ENCODE peak calls at places on chromosome 19, in nine cellular contexts. S, B, M, X, R, L, U, V and P are unnamed samples. For H3K36me3, the result is how much of the 10 kb centered on the place peaks cover.

GRCh38 chr19:37243206-37243632 is 25.2 kb downstream of the ZNF383 start:
- DNase-seq in M (no peak), R (no peak), V (no peak), S (no peak), X (no peak), U (no peak), L (no peak), B (no peak), P (no peak)

GRCh38 chr19:17873661-17874422 is 2.1 kb downstream of the SLC5A5 start:
- DNase-seq in X (no peak), U (no peak), R (peak), S (no peak), L (no peak), B (no peak), V (peak), M (no peak), P (peak)

GRCh38 chr19:39405930-39406655 is 554 bp upstream of the ZFP36 start:
- DNase-seq in R (no peak), V (no peak), L (no peak), X (no peak), M (peak), B (peak), U (no peak), S (peak), P (peak)

GRCh38 chr19:7595466-7596133 is at the start of gene CAMSAP3:
- DNase-seq in R (peak), X (no peak), V (peak), U (no peak), L (no peak), B (no peak), M (no peak), S (no peak), P (peak)

GRCh38 chr19:47152632-47153031 is 22.0 kb downstream of the SAE1 start:
- DNase-seq in U (no peak), L (peak), B (no peak), R (no peak), S (no peak), X (no peak), V (no peak), M (no peak), P (no peak)

GRCh38 chr19:34145741-34146202 is 26.5 kb upstream of the LSM14A start:
- DNase-seq in B (no peak), U (no peak), X (no peak), L (peak), M (no peak), R (peak), S (peak), V (no peak), P (no peak)

GRCh38 chr19:55552620-55553019 is 7.3 kb upstream of the SBK3 start:
- DNase-seq in U (no peak), B (no peak), V (no peak), L (peak), M (peak), S (no peak), X (no peak), R (no peak), P (no peak)

GRCh38 chr19:343941-344624 is 513 bp downstream of the MIER2 start:
- DNase-seq in B (no peak), M (peak), V (no peak), X (no peak), L (no peak), R (peak), S (no peak), U (peak), P (peak)

GRCh38 chr19:45103200-45103624 is 10.2 kb downstream of the PPP1R37 start:
- DNase-seq in R (no peak), X (no peak), L (no peak), S (no peak), B (no peak), M (no peak), V (no peak), U (no peak), P (no peak)

GRCh38 chr19:46616631-46617322 is 8.1 kb downstream of the PTGIR start:
- DNase-seq in B (no peak), U (peak), S (no peak), M (peak), V (peak), R (peak), X (no peak), L (peak), P (peak)

GRCh38 chr19:5058456-5059190 is 89.7 kb downstream of the KDM4B start:
- DNase-seq in V (no peak), M (no peak), R (no peak), U (no peak), B (no peak), X (no peak), L (peak), S (no peak), P (no peak)

GRCh38 chr19:34232566-34233481 is 21.5 kb upstream of the GARRE1 start:
- DNase-seq in U (peak), X (no peak), L (peak), V (no peak), B (peak), S (peak), M (peak), R (no peak), P (no peak)

GRCh38 chr19:1860821-1861598 is 2.4 kb downstream of the KLF16 start:
- DNase-seq in S (no peak), R (no peak), B (no peak), M (no peak), L (no peak), U (no peak), V (no peak), X (no peak), P (no peak)

GRCh38 chr19:2663920-2664571 is 38.4 kb downstream of the GNG7 start:
- DNase-seq in L (no peak), S (peak), X (no peak), R (no peak), M (peak), U (no peak), B (no peak), V (peak), P (no peak)

GRCh38 chr19:33260628-33261418 is 35.2 kb upstream of the SLC7A10 start:
- DNase-seq in X (no peak), S (no peak), L (no peak), B (no peak), R (no peak), M (no peak), V (peak), U (no peak), P (no peak)

GRCh38 chr19:37991841-37992248 is 84.8 kb downstream of the SIPA1L3 start:
- DNase-seq in R (no peak), V (no peak), M (no peak), U (no peak), S (no peak), X (no peak), B (no peak), L (no peak), P (no peak)

GRCh38 chr19:19096641-19097627 is 33.1 kb downstream of the SLC25A42 start:
- DNase-seq in V (no peak), B (no peak), S (no peak), L (no peak), U (no peak), X (no peak), R (no peak), M (no peak), P (no peak)

GRCh38 chr19:31226536-31226935 is 122.7 kb downstream of the TSHZ3 start:
- DNase-seq in U (no peak), S (no peak), V (no peak), M (no peak), B (no peak), X (no peak), R (no peak), L (no peak), P (no peak)

GRCh38 chr19:31214997-31215396 is 134.2 kb downstream of the TSHZ3 start:
- DNase-seq in V (no peak), X (no peak), L (no peak), U (no peak), S (no peak), B (no peak), R (no peak), M (no peak), P (no peak)

GRCh38 chr19:31223805-31224534 is 125.3 kb downstream of the TSHZ3 start:
- DNase-seq in V (no peak), M (no peak), U (no peak), L (peak), R (no peak), X (no peak), B (no peak), S (no peak), P (no peak)

GRCh38 chr19:31220540-31220939 is 128.7 kb downstream of the TSHZ3 start:
- DNase-seq in U (no peak), R (peak), X (no peak), S (no peak), L (no peak), B (no peak), V (no peak), M (no peak), P (no peak)
- H3K36me3 ChIP-seq in U (under half), R (under half), X (under half), S (under half), L (under half), B (under half), V (under half), M (under half), P (under half)

GRCh38 chr19:49832556-49832955 is 14.5 kb downstream of the MED25 start:
- DNase-seq in V (no peak), M (no peak), S (no peak), B (no peak), X (no peak), L (no peak), U (no peak), R (no peak), P (no peak)
- H3K36me3 ChIP-seq in V (under half), M (under half), S (half or more), B (under half), X (under half), L (half or more), U (under half), R (under half), P (under half)

GRCh38 chr19:35273686-35274259 is 5.0 kb downstream of the USF2 start:
- DNase-seq in B (no peak), R (no peak), M (no peak), U (no peak), V (no peak), L (no peak), S (no peak), X (no peak), P (no peak)
- H3K36me3 ChIP-seq in B (under half), R (under half), M (under half), U (under half), V (under half), L (half or more), S (under half), X (under half), P (under half)

GRCh38 chr19:13189600-13189999 is 39.4 kb downstream of the IER2 start:
- DNase-seq in V (no peak), U (no peak), M (no peak), X (no peak), S (no peak), B (no peak), R (no peak), L (no peak), P (no peak)

GRCh38 chr19:13190781-13191540 is 40.8 kb downstream of the IER2 start:
- DNase-seq in B (no peak), S (no peak), R (no peak), U (no peak), M (no peak), X (no peak), L (no peak), V (no peak), P (no peak)

GRCh38 chr19:13181747-13182388 is 31.7 kb downstream of the IER2 start:
- DNase-seq in X (no peak), V (peak), L (peak), B (no peak), R (no peak), U (peak), M (peak), S (peak), P (no peak)

GRCh38 chr19:13187419-13187818 is 37.2 kb downstream of the IER2 start:
- DNase-seq in B (no peak), V (no peak), U (no peak), R (no peak), L (no peak), M (no peak), S (no peak), X (no peak), P (no peak)
- H3K36me3 ChIP-seq in B (under half), V (under half), U (under half), R (under half), L (under half), M (under half), S (under half), X (under half), P (under half)

DNA sequence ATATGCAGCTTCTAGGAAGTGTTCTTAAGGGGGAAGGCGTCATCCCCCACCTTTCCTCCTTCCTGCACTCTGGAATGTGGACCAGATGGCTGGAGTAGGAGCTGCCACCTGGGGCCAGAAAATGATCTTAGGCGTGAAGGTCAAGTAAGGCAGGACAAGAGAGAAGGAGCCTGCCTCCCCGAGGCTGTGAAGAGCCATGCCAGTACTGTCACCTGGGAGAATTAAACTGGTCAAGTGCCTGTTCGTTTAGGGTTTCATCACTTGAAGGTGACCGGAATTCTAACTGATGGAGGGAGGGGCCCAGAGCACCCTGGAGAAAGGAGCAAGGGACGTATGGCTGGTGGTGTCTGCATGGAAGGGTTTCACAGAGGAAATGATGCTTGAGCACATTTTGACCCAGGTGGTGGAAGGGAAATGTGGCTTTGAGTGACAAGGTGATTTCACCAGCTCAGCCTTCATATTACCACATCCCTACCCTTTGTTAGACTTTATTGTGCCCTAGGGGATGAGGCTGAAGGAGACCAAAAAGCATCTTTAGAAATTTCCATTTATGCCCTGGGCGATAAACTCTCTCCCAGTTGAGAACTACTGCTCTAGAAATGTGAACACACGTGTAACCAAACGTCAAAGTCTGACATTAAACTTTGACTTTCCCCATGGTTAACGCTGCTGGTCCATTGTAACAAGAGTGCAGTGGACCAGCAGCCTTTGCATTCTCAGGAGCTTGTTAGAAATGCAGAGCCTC is 37.5 kb downstream of the PPP2R1A start:
- DNase-seq in S (no peak), B (no peak), U (peak), V (no peak), X (no peak), R (no peak), L (no peak), M (no peak), P (no peak)
- H3K36me3 ChIP-seq in S (half or more), B (under half), U (under half), V (under half), X (under half), R (under half), L (half or more), M (under half), P (under half)